ENCODE peak calls at places on chromosomes 11 and 22, in six cellular contexts. F, Q, B, D, X and T are unnamed samples.

GRCh38 chr11:22976146-22976545 is 115.9 kb upstream of the CCDC179 start:
- DNase-seq in Q (no peak), B (no peak), F (no peak), X (no peak), D (no peak), T (peak; percentile 54)

GRCh38 chr11:119684361-119685072 is 44.5 kb downstream of the NECTIN1 start:
- DNase-seq in X (no peak), F (no peak), Q (no peak), B (no peak), D (no peak), T (peak; percentile 37)

GRCh38 chr11:1204381-1205101 is 18.3 kb upstream of the MUC5B start:
- DNase-seq in Q (no peak), D (no peak), X (no peak), B (peak; percentile 28), F (no peak), T (no peak)

GRCh38 chr11:82722236-82722635 is 11.4 kb downstream of the FAM181B start:
- DNase-seq in B (no peak), D (no peak), F (no peak), Q (peak; percentile 8), X (no peak), T (peak; percentile 64)

GRCh38 chr11:96960926-96961325 is 571.1 kb downstream of the JRKL start:
- DNase-seq in D (no peak), B (no peak), Q (no peak), X (no peak), F (no peak), T (no peak)

GRCh38 chr11:69199583-69200295 is 44.0 kb downstream of the SMIM38 start:
- DNase-seq in D (no peak), F (no peak), B (no peak), Q (no peak), X (no peak), T (no peak)

GRCh38 chr11:47051217-47051616 is 114.7 kb downstream of the CSTPP1 start:
- DNase-seq in B (no peak), X (no peak), F (no peak), D (no peak), Q (no peak), T (peak; percentile 60)

GRCh38 chr22:31533391-31533790 is 37.1 kb downstream of the SFI1 start:
- DNase-seq in Q (no peak), B (no peak), F (no peak), D (no peak), X (no peak), T (no peak)

GRCh38 chr22:31343235-31344191 is 2.6 kb downstream of the PATZ1 start:
- DNase-seq in Q (no peak), X (peak; percentile 18), D (peak; percentile 61), F (no peak), B (peak; percentile 82), T (no peak)

GRCh38 chr22:49350441-49351121 is 477.1 kb downstream of the BRD1 start:
- DNase-seq in B (no peak), Q (no peak), F (no peak), X (no peak), D (peak; percentile 83), T (no peak)

GRCh38 chr22:47210686-47211085 is 448.2 kb downstream of the TBC1D22A start:
- DNase-seq in D (no peak), F (no peak), Q (no peak), X (no peak), B (no peak), T (no peak)

GRCh38 chr11:20066013-20066782 is 94.1 kb downstream of the DBX1 start:
- DNase-seq in B (no peak), X (no peak), D (no peak), F (no peak), Q (no peak), T (no peak)

GRCh38 chr11:2998073-2998850 is 6.1 kb upstream of the NAP1L4 start:
- DNase-seq in B (no peak), Q (no peak), X (no peak), D (no peak), F (no peak), T (no peak)

GRCh38 chr11:62108017-62108750 is 15.6 kb upstream of the INCENP start:
- DNase-seq in F (peak; percentile 30), X (no peak), B (no peak), D (peak; percentile 74), Q (no peak), T (peak; percentile 55)

GRCh38 chr11:122343247-122343646 is 227.2 kb upstream of the BLID start:
- DNase-seq in X (no peak), Q (peak; percentile 64), D (no peak), F (no peak), B (no peak), T (no peak)

GRCh38 chr22:38967451-38968450 is 10.3 kb downstream of the APOBEC3A start:
- DNase-seq in D (no peak), F (no peak), B (no peak), Q (no peak), X (no peak), T (no peak)

GRCh38 chr11:63613517-63614135 is 607 bp downstream of the PLAAT3 start:
- DNase-seq in B (peak; percentile 45), Q (no peak), X (no peak), D (no peak), F (peak; percentile 7), T (no peak)

GRCh38 chr11:23956586-23956985 is 540.3 kb upstream of the LUZP2 start:
- DNase-seq in F (no peak), X (no peak), B (no peak), D (no peak), Q (no peak), T (no peak)

GRCh38 chr11:35969089-35970046 is 25.5 kb downstream of the LDLRAD3 start:
- DNase-seq in F (no peak), D (no peak), Q (peak; percentile 41), B (no peak), X (no peak), T (no peak)

GRCh38 chr11:827146-827860 is 416 bp upstream of the CRACR2B start:
- DNase-seq in X (no peak), D (peak; percentile 43), F (no peak), B (no peak), Q (no peak), T (no peak)

GRCh38 chr11:92828576-92828975 is 140.9 kb upstream of the MTNR1B start:
- DNase-seq in B (peak; percentile 45), D (no peak), X (no peak), Q (no peak), F (no peak), T (no peak)

GRCh38 chr11:1041936-1042608 is 5.6 kb upstream of the MUC6 start:
- DNase-seq in X (no peak), D (no peak), B (no peak), Q (no peak), F (no peak), T (no peak)

GRCh38 chr11:128420277-128420676 is 167.1 kb downstream of the ETS1 start:
- DNase-seq in D (no peak), X (no peak), B (peak; percentile 44), F (no peak), Q (no peak), T (no peak)

GRCh38 chr11:38446336-38446735 is 1848.3 kb upstream of the RAG2 start:
- DNase-seq in F (no peak), D (no peak), X (no peak), B (no peak), Q (no peak), T (no peak)

GRCh38 chr22:32333769-32334639 is 23.7 kb upstream of the RFPL3 start:
- DNase-seq in B (no peak), Q (no peak), D (no peak), F (no peak), X (no peak), T (no peak)

GRCh38 chr11:65132988-65133700 is 1.2 kb downstream of the SYVN1 start:
- DNase-seq in B (no peak), F (no peak), D (peak; percentile 91), X (no peak), Q (no peak), T (no peak)

GRCh38 chr22:19559324-19559811 is 35.2 kb upstream of the CLDN5 start:
- DNase-seq in Q (no peak), B (no peak), F (no peak), X (no peak), D (no peak), T (no peak)

GRCh38 chr11:116881153-116881552 is 43.7 kb upstream of the APOA1 start:
- DNase-seq in F (no peak), D (no peak), B (no peak), Q (no peak), X (no peak), T (peak; percentile 78)

GRCh38 chr11:45217991-45218390 is 68.2 kb downstream of the SYT13 start:
- DNase-seq in F (no peak), D (no peak), X (no peak), Q (no peak), B (no peak), T (no peak)

GRCh38 chr22:40392618-40393017 is 22.2 kb downstream of the SGSM3 start:
- DNase-seq in X (no peak), Q (no peak), B (no peak), D (no peak), F (no peak), T (no peak)

GRCh38 chr22:19962909-19963806 is 21.5 kb upstream of the TXNRD2 start:
- DNase-seq in B (peak; percentile 66), D (no peak), X (no peak), Q (no peak), F (no peak), T (no peak)

GRCh38 chr22:40679964-40680818 is 907 bp downstream of the MCHR1 start:
- DNase-seq in Q (no peak), X (no peak), F (no peak), D (no peak), B (no peak), T (no peak)

GRCh38 chr11:69393865-69394233 is 87.6 kb upstream of the LINC01488 start:
- DNase-seq in B (no peak), D (no peak), Q (no peak), X (no peak), F (no peak), T (no peak)

GRCh38 chr11:7462706-7463105 is 22.6 kb upstream of the OLFML1 start:
- DNase-seq in Q (no peak), B (no peak), F (no peak), D (no peak), X (no peak), T (no peak)

GRCh38 chr11:65308281-65308891 is 6.3 kb upstream of the CDC42EP2 start:
- DNase-seq in D (no peak), B (no peak), X (no peak), F (no peak), Q (no peak), T (no peak)

GRCh38 chr11:61671527-61671926 is 8.7 kb upstream of the DAGLA start:
- DNase-seq in Q (no peak), F (no peak), X (no peak), B (no peak), D (no peak), T (no peak)

GRCh38 chr11:11157201-11157600 is 195.8 kb downstream of the CSNK2A3 start:
- DNase-seq in Q (no peak), D (peak; percentile 40), X (no peak), F (peak; percentile 17), B (no peak), T (peak; percentile 20)

GRCh38 chr11:69546735-69547370 is 65.4 kb downstream of the LINC01488 start:
- DNase-seq in X (peak; percentile 56), B (no peak), F (no peak), Q (no peak), D (no peak), T (no peak)

GRCh38 chr11:74442601-74443000 is 24.7 kb downstream of the KCNE3 start:
- DNase-seq in Q (no peak), F (no peak), B (no peak), X (no peak), D (no peak), T (no peak)